ENCODE peak calls at places on chromosomes 5 and 9, in ten cellular contexts. One of them, this sample, is unnamed.
A peak's percentile ranks its signal among the peaks of the same experiment; 100 is the strongest.

GRCh38 chr9:109113239-109113638 is 6.5 kb downstream of the TMEM245 start:
- DNase-seq in cardiac muscle cell: no peak
- DNase-seq in K562: no peak
- DNase-seq in nephron progenitor cell: no peak
- DNase-seq in astrocyte: no peak
- DNase-seq in body of pancreas: no peak
- DNase-seq in neural crest cell: no peak
- DNase-seq in stomach: no peak
- DNase-seq in A549: no peak
- DNase-seq in hepatocyte: no peak
- DNase-seq in this sample: no peak

GRCh38 chr9:84300271-84300670 is 40.3 kb downstream of the SLC28A3 start:
- DNase-seq in astrocyte: no peak
- DNase-seq in nephron progenitor cell: no peak
- DNase-seq in stomach: no peak
- DNase-seq in body of pancreas: no peak
- DNase-seq in hepatocyte: no peak
- DNase-seq in A549: no peak
- DNase-seq in cardiac muscle cell: peak; percentile 67
- DNase-seq in neural crest cell: no peak
- DNase-seq in K562: no peak
- DNase-seq in this sample: no peak

GRCh38 chr9:127132375-127132774 is 9.9 kb upstream of the ANGPTL2 start:
- DNase-seq in neural crest cell: no peak
- DNase-seq in A549: no peak
- DNase-seq in cardiac muscle cell: no peak
- DNase-seq in nephron progenitor cell: no peak
- DNase-seq in hepatocyte: no peak
- DNase-seq in astrocyte: no peak
- DNase-seq in stomach: peak; percentile 11
- DNase-seq in K562: no peak
- DNase-seq in body of pancreas: no peak
- DNase-seq in this sample: no peak

GRCh38 chr5:56815657-56816545 is 552 bp downstream of the MAP3K1 start:
- DNase-seq in body of pancreas: peak; percentile 40
- DNase-seq in stomach: peak; percentile 34
- DNase-seq in astrocyte: peak; percentile 25
- DNase-seq in cardiac muscle cell: no peak
- DNase-seq in hepatocyte: peak; percentile 55
- DNase-seq in A549: peak; percentile 55
- DNase-seq in K562: peak; percentile 37
- DNase-seq in neural crest cell: no peak
- DNase-seq in nephron progenitor cell: no peak
- DNase-seq in this sample: peak; percentile 63

GRCh38 chr9:133929599-133929998 is 62.5 kb downstream of the VAV2 start:
- DNase-seq in neural crest cell: no peak
- DNase-seq in astrocyte: no peak
- DNase-seq in cardiac muscle cell: no peak
- DNase-seq in body of pancreas: no peak
- DNase-seq in hepatocyte: no peak
- DNase-seq in nephron progenitor cell: no peak
- DNase-seq in A549: no peak
- DNase-seq in K562: no peak
- DNase-seq in stomach: no peak
- DNase-seq in this sample: no peak

GRCh38 chr9:93452710-93453046 is 703 bp downstream of the FAM120AOS start:
- DNase-seq in hepatocyte: peak; percentile 34
- DNase-seq in astrocyte: no peak
- DNase-seq in body of pancreas: peak; percentile 41
- DNase-seq in nephron progenitor cell: peak; percentile 18
- DNase-seq in cardiac muscle cell: no peak
- DNase-seq in stomach: peak; percentile 40
- DNase-seq in K562: no peak
- DNase-seq in A549: no peak
- DNase-seq in neural crest cell: no peak
- DNase-seq in this sample: no peak

GRCh38 chr9:117739620-117740347 is 35.6 kb downstream of the TLR4 start:
- DNase-seq in cardiac muscle cell: no peak
- DNase-seq in body of pancreas: no peak
- DNase-seq in K562: no peak
- DNase-seq in neural crest cell: no peak
- DNase-seq in astrocyte: no peak
- DNase-seq in hepatocyte: no peak
- DNase-seq in stomach: no peak
- DNase-seq in A549: no peak
- DNase-seq in nephron progenitor cell: no peak
- DNase-seq in this sample: no peak

GRCh38 chr5:73027361-73027760 is 71.5 kb downstream of the FCHO2 start:
- DNase-seq in stomach: no peak
- DNase-seq in astrocyte: no peak
- DNase-seq in nephron progenitor cell: no peak
- DNase-seq in cardiac muscle cell: no peak
- DNase-seq in K562: no peak
- DNase-seq in neural crest cell: no peak
- DNase-seq in A549: no peak
- DNase-seq in body of pancreas: no peak
- DNase-seq in hepatocyte: no peak
- DNase-seq in this sample: no peak

GRCh38 chr9:79868532-79869189 is 296.9 kb downstream of the TLE4 start:
- DNase-seq in hepatocyte: no peak
- DNase-seq in astrocyte: no peak
- DNase-seq in stomach: no peak
- DNase-seq in A549: no peak
- DNase-seq in cardiac muscle cell: no peak
- DNase-seq in nephron progenitor cell: no peak
- DNase-seq in K562: no peak
- DNase-seq in body of pancreas: no peak
- DNase-seq in neural crest cell: no peak
- DNase-seq in this sample: no peak

GRCh38 chr9:81634915-81635516 is 54.3 kb downstream of the TLE1 start:
- DNase-seq in nephron progenitor cell: no peak
- DNase-seq in stomach: no peak
- DNase-seq in A549: no peak
- DNase-seq in astrocyte: peak; percentile 58
- DNase-seq in K562: no peak
- DNase-seq in cardiac muscle cell: peak; percentile 17
- DNase-seq in hepatocyte: no peak
- DNase-seq in body of pancreas: no peak
- DNase-seq in neural crest cell: no peak
- DNase-seq in this sample: no peak

GRCh38 chr5:67053229-67053628 is 143.4 kb downstream of the CD180 start:
- DNase-seq in stomach: no peak
- DNase-seq in hepatocyte: no peak
- DNase-seq in neural crest cell: no peak
- DNase-seq in K562: no peak
- DNase-seq in cardiac muscle cell: no peak
- DNase-seq in astrocyte: no peak
- DNase-seq in A549: no peak
- DNase-seq in body of pancreas: no peak
- DNase-seq in nephron progenitor cell: no peak
- DNase-seq in this sample: no peak
- TF ChIP-seq CTCF in stomach: no peak
- TF ChIP-seq CTCF in hepatocyte: no peak
- TF ChIP-seq CTCF in neural crest cell: no peak
- TF ChIP-seq CTCF in K562: no peak
- TF ChIP-seq CTCF in cardiac muscle cell: no peak
- TF ChIP-seq CTCF in astrocyte: no peak
- TF ChIP-seq CTCF in A549: no peak
- TF ChIP-seq CTCF in body of pancreas: no peak
- TF ChIP-seq CTCF in nephron progenitor cell: no peak
- TF ChIP-seq CTCF in this sample: no peak

GRCh38 chr5:173187054-173187743 is 42.9 kb downstream of the BNIP1 start:
- DNase-seq in K562: no peak
- DNase-seq in body of pancreas: peak; percentile 14
- DNase-seq in stomach: no peak
- DNase-seq in A549: no peak
- DNase-seq in nephron progenitor cell: no peak
- DNase-seq in neural crest cell: no peak
- DNase-seq in astrocyte: no peak
- DNase-seq in hepatocyte: no peak
- DNase-seq in cardiac muscle cell: no peak
- DNase-seq in this sample: no peak
- TF ChIP-seq CTCF in K562: no peak
- TF ChIP-seq CTCF in body of pancreas: no peak
- TF ChIP-seq CTCF in stomach: no peak
- TF ChIP-seq CTCF in A549: no peak
- TF ChIP-seq CTCF in nephron progenitor cell: no peak
- TF ChIP-seq CTCF in neural crest cell: no peak
- TF ChIP-seq CTCF in astrocyte: no peak
- TF ChIP-seq CTCF in hepatocyte: no peak
- TF ChIP-seq CTCF in cardiac muscle cell: no peak
- TF ChIP-seq CTCF in this sample: no peak

DNA sequence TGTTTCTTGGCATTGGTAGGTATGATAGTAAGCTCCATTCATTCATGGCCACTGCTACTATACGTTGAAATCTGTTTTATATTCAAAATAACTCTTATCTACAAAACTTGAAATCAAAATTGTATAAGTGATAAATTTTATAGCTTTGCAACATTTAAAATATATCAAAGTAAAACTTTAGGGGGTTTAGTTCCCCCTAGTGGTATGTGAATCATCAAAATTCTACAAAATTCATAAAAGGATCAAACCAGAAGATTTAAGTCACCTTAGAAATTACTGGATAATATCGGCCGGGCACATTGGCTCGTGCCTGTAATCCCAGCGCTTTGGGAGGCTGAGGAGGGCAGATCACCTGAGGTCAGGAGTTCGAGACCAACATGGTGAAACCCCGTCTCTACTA is 243.0 kb upstream of the CDH18 start:
- DNase-seq in cardiac muscle cell: no peak
- DNase-seq in neural crest cell: no peak
- DNase-seq in A549: no peak
- DNase-seq in nephron progenitor cell: no peak
- DNase-seq in astrocyte: no peak
- DNase-seq in K562: no peak
- DNase-seq in stomach: no peak
- DNase-seq in body of pancreas: no peak
- DNase-seq in hepatocyte: no peak
- DNase-seq in this sample: no peak
- TF ChIP-seq CTCF in cardiac muscle cell: peak; percentile 7
- TF ChIP-seq CTCF in neural crest cell: peak; percentile 20
- TF ChIP-seq CTCF in A549: no peak
- TF ChIP-seq CTCF in nephron progenitor cell: no peak
- TF ChIP-seq CTCF in astrocyte: no peak
- TF ChIP-seq CTCF in K562: no peak
- TF ChIP-seq CTCF in stomach: no peak
- TF ChIP-seq CTCF in body of pancreas: no peak
- TF ChIP-seq CTCF in hepatocyte: peak; percentile 18
- TF ChIP-seq CTCF in this sample: no peak

GRCh38 chr9:137178201-137178938 is 6.5 kb upstream of the TMEM210 start:
- DNase-seq in cardiac muscle cell: no peak
- DNase-seq in hepatocyte: no peak
- DNase-seq in A549: no peak
- DNase-seq in stomach: no peak
- DNase-seq in neural crest cell: no peak
- DNase-seq in body of pancreas: no peak
- DNase-seq in astrocyte: no peak
- DNase-seq in K562: no peak
- DNase-seq in nephron progenitor cell: no peak
- DNase-seq in this sample: no peak

GRCh38 chr9:137174722-137175293 is 3.0 kb upstream of the TMEM210 start:
- DNase-seq in cardiac muscle cell: no peak
- DNase-seq in K562: peak; percentile 38
- DNase-seq in neural crest cell: no peak
- DNase-seq in hepatocyte: no peak
- DNase-seq in astrocyte: no peak
- DNase-seq in nephron progenitor cell: no peak
- DNase-seq in A549: no peak
- DNase-seq in stomach: no peak
- DNase-seq in body of pancreas: no peak
- DNase-seq in this sample: no peak

GRCh38 chr9:137173795-137174664 is 2.2 kb upstream of the TMEM210 start:
- DNase-seq in stomach: no peak
- DNase-seq in astrocyte: no peak
- DNase-seq in cardiac muscle cell: no peak
- DNase-seq in body of pancreas: no peak
- DNase-seq in K562: no peak
- DNase-seq in neural crest cell: no peak
- DNase-seq in hepatocyte: no peak
- DNase-seq in A549: no peak
- DNase-seq in nephron progenitor cell: no peak
- DNase-seq in this sample: no peak

GRCh38 chr9:137175345-137175961 is 3.6 kb upstream of the TMEM210 start:
- DNase-seq in neural crest cell: no peak
- DNase-seq in hepatocyte: no peak
- DNase-seq in K562: peak; percentile 28
- DNase-seq in stomach: no peak
- DNase-seq in nephron progenitor cell: no peak
- DNase-seq in astrocyte: no peak
- DNase-seq in body of pancreas: no peak
- DNase-seq in A549: no peak
- DNase-seq in cardiac muscle cell: no peak
- DNase-seq in this sample: peak; percentile 69

DNA sequence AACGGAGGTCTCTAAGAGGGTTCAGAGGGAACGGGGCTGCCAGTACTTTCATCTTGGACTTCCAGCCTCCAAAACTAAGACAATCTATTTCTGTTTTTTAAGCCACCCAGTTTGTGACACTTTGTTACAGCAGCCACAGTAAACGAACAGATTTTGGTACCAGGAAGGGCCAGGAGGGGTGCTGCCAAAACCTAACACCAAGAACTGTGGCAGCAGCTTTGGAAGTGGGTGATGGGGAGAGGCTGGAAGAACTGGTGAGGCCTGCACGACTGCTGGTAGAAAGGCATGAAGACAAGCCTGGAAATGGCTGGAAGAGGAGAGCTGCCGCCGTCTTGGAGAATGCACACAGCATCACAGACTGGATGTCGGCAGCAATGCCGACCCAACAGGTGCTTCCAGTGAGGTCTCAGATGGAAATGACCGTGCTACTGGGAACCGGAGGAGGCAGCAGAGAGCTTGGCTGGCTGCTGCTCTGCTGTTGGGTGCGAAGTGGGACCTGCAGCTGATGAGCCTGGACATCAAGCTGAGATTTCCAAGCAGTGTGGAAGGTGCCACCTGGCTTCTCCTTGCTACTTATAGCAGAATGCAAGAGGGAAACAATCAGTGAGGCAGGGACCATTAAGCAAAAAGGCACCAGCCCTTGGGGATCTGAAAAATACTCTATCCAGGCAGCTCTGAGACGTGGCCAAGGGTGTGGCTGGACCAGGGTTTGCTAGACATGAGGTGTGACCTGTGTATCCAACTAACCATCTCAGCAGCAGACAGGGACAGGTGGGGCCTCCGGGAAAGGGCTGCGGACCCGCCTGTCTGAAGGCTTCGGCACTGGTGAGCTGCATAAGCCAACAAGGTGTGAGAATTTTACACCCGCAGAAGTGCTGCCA is 4.7 kb upstream of the TMEM210 start:
- DNase-seq in K562: peak; percentile 49
- DNase-seq in cardiac muscle cell: peak; percentile 47
- DNase-seq in neural crest cell: no peak
- DNase-seq in A549: peak; percentile 91
- DNase-seq in hepatocyte: peak; percentile 74
- DNase-seq in stomach: peak; percentile 53
- DNase-seq in body of pancreas: peak; percentile 62
- DNase-seq in astrocyte: no peak
- DNase-seq in nephron progenitor cell: peak; percentile 40
- DNase-seq in this sample: peak; percentile 76
- TF ChIP-seq CTCF in K562: peak; percentile 82
- TF ChIP-seq CTCF in cardiac muscle cell: peak; percentile 67
- TF ChIP-seq CTCF in neural crest cell: peak; percentile 63
- TF ChIP-seq CTCF in A549: peak; percentile 54
- TF ChIP-seq CTCF in hepatocyte: peak; percentile 49
- TF ChIP-seq CTCF in stomach: no peak
- TF ChIP-seq CTCF in body of pancreas: peak; percentile 64
- TF ChIP-seq CTCF in astrocyte: peak; percentile 51
- TF ChIP-seq CTCF in nephron progenitor cell: peak; percentile 61
- TF ChIP-seq CTCF in this sample: peak; percentile 48